ENCODE peak calls at places on chromosome 10, in nine cellular contexts. R is stimulated activated CD4-positive, alpha-beta T cell treated with anti-CD3 and anti-CD28 coated beads, TNF-alpha, amount 100 ng/mL, for 48 hours; K is right atrium auricular region; Y is midbrain; E is posterior cingulate gyrus; N is MCF 10A; U is esophagus squamous epithelium; L is choroid plexus epithelial cell; V is NCI-H446. A is an unnamed sample.

GRCh38 chr10:43691503-43691902 is 42.8 kb upstream of the ZNF32 start:
- DNase-seq in R (no peak), K (no peak), Y (no peak), E (no peak), N (peak), U (no peak), L (no peak), V (peak), A (no peak)

GRCh38 chr10:123633636-123634035 is 32.5 kb upstream of the GPR26 start:
- DNase-seq in R (no peak), K (peak), Y (no peak), E (no peak), N (no peak), U (no peak), L (no peak), V (no peak), A (no peak)

GRCh38 chr10:130795819-130796218 is 515.7 kb downstream of the TCERG1L start:
- DNase-seq in R (no peak), K (no peak), Y (no peak), E (no peak), N (no peak), U (no peak), L (no peak), V (no peak), A (no peak)

GRCh38 chr10:124906551-124907001 is 35.3 kb upstream of the ZRANB1 start:
- DNase-seq in R (no peak), K (no peak), Y (no peak), E (no peak), N (peak), U (no peak), L (peak), V (no peak), A (no peak)

GRCh38 chr10:70568781-70569495 is 33.6 kb downstream of the PRF1 start:
- DNase-seq in R (no peak), K (no peak), Y (no peak), E (no peak), N (no peak), U (no peak), L (no peak), V (no peak), A (no peak)

GRCh38 chr10:122049076-122049475 is 60.1 kb downstream of the TACC2 start:
- DNase-seq in R (no peak), K (no peak), Y (no peak), E (no peak), N (no peak), U (no peak), L (no peak), V (no peak), A (no peak)

GRCh38 chr10:120423350-120424197 is 33.5 kb upstream of the PLPP4 start:
- DNase-seq in R (no peak), K (no peak), Y (peak), E (peak), N (peak), U (no peak), L (peak), V (peak), A (peak)

GRCh38 chr10:52755297-52756062 is 17.1 kb downstream of the MBL2 start:
- DNase-seq in R (no peak), K (peak), Y (peak), E (no peak), N (peak), U (no peak), L (peak), V (no peak), A (no peak)

GRCh38 chr10:69959911-69960310 is 92.7 kb upstream of the MACROH2A2 start:
- DNase-seq in R (no peak), K (peak), Y (no peak), E (no peak), N (no peak), U (no peak), L (no peak), V (no peak), A (peak)

GRCh38 chr10:132987671-132988571 is 45.6 kb upstream of the CFAP46 start:
- DNase-seq in R (no peak), K (no peak), Y (peak), E (peak), N (no peak), U (no peak), L (peak), V (no peak), A (no peak)

GRCh38 chr10:8043569-8044306 is 10.8 kb upstream of the GATA3 start:
- DNase-seq in R (no peak), K (no peak), Y (no peak), E (no peak), N (no peak), U (no peak), L (no peak), V (no peak), A (no peak)